ENCODE peak calls at places on chromosomes 3 and 15, in five cellular contexts. F, J, N, P and B are unnamed samples.

GRCh38 chr15:82043130-82043673 is 2.6 kb downstream of the MEX3B start:
- DNase-seq in J (no peak), N (no peak), F (no peak), P (no peak), B (no peak)

GRCh38 chr3:156811092-156811862 is 14.9 kb upstream of the LEKR1 start:
- DNase-seq in F (no peak), P (peak; percentile 39), N (peak; percentile 46), J (no peak), B (no peak)

GRCh38 chr3:194556086-194557056 is 69.6 kb upstream of the ATP13A3 start:
- DNase-seq in N (peak; percentile 28), F (no peak), P (peak; percentile 28), J (no peak), B (no peak)

GRCh38 chr3:31425401-31425800 is 107.3 kb upstream of the STT3B start:
- DNase-seq in N (no peak), F (no peak), P (no peak), J (no peak), B (no peak)

GRCh38 chr3:111808439-111808838 is 50.6 kb upstream of the PHLDB2 start:
- DNase-seq in N (peak; percentile 38), J (no peak), P (no peak), F (no peak), B (no peak)

GRCh38 chr3:152245498-152246175 is 23.1 kb upstream of the MBNL1 start:
- DNase-seq in N (no peak), P (no peak), J (no peak), F (no peak), B (no peak)

GRCh38 chr15:51726302-51727073 is 11.0 kb downstream of the LYSMD2 start:
- DNase-seq in F (no peak), P (no peak), J (no peak), N (peak; percentile 80), B (no peak)

GRCh38 chr15:22895465-22896190 is 57.2 kb downstream of the NIPA2 start:
- DNase-seq in P (no peak), F (no peak), J (no peak), N (no peak), B (no peak)

GRCh38 chr3:30319713-30320112 is 286.7 kb upstream of the TGFBR2 start:
- DNase-seq in J (no peak), P (peak; percentile 43), N (peak; percentile 63), F (no peak), B (no peak)

DNA sequence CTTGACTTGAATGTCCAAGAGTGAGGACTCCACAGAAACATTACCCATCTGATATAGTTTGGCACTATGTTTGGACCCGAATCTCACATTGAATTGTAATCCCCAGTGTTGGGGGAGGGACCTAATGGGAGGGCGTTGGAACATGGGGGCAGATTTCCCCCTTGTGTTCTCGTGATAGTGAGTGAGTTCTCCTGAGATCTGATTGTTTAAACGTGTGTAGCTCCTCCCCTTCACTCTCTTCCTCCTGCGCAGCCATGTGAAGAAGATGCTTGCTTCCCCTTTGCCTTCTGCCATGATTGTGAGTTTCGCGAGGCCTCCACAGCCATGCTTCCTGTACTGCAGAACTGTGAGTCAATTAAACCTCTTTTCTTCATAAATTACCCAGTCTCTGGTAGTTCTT is 273.9 kb upstream of the TBC1D5 start:
- DNase-seq in N (no peak), J (no peak), F (no peak), P (no peak), B (no peak)
- TF ChIP-seq CTCF in N (no peak), J (no peak), F (no peak), P (no peak), B (no peak)

DNA sequence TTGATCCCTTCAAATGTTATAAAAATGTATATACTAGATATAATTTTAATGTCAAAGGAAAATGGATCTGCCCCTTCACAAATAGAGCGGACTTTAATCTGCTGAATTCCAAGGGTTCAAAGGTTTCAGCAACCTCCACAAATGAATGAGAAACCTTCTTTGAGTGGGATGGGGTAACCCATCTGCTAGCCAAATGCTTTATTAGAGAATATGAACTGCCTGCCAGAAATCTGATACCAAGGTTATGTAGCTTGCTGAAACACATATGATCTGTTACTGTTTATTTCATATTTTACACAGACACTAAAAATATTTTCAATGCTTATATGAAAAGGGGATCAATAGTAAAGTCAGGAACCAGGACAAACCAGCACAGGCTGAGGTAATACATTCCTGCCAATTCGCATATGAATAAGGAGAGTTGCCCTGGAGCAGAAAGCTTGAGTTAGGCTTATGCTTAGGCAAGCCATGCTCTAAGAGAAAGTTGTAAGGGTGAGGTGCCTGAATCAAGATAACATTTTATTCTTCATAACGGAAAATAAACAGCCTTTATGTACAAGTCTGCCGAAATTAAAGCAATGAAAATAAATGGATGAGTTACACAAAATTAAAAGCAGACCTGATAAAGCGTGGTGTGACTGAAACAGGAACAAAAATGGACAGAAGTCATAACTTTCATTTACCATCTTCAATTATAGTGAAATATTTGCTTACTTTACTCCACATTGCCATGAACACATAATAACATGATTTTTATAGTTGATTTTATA is 26.5 kb downstream of the PLOD2 start:
- DNase-seq in P (no peak), N (no peak), J (no peak), F (no peak), B (no peak)
- H3K27ac ChIP-seq in P (no peak overlapping the region), N (peak overlapping the region; percentile 57), J (no peak overlapping the region), F (no peak overlapping the region), B (no peak overlapping the region)

DNA sequence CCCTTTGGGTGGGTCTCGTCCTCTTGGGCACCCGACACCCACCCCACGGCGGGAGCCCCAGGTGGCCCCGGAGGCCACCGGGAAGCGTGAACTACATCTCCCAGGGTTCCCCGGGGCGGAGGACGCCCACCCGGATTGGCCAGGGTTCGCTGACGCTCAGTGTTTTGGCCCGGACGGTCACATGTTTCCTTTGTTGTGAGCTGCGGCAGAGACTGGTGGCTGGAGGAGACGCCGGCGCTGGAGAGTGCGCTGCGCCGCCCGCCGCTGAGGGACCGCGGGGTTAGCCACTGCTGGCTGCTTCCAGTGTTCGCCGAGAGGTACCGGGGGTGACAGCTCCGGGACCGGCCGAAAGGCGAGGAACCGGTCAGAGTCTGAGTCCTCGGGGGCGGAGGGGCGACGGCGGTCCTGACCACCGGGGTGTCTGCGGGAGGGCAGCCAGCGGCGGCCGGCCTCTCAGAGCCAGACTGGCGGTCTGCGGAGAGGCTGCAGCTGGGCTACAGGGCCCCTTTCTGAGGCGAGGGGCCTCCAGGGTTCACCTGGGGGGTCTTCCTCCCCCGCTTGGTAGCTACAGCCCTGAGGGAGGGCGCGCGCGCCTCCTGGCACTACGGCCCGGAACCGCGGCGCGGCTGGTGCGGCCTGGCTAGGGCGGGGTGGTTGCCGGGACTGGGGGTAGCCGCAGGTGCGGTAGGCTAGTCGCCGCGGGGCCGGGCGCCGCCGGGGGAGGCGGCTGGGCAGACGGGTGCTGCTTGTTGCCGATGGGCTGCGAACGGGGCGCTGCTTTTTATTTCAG is at the start of gene KLHL24:
- DNase-seq in J (peak; percentile 96), F (peak; percentile 98), N (peak; percentile 96), P (peak; percentile 99), B (peak; percentile 98)
- TF ChIP-seq CTCF in J (no peak), F (peak; percentile 9), N (no peak), P (peak; percentile 14), B (no peak)

GRCh38 chr15:75452968-75453702 is 1.6 kb upstream of the SIN3A start:
- DNase-seq in J (peak; percentile 59), F (peak; percentile 92), N (peak; percentile 21), P (peak; percentile 59), B (peak; percentile 48)

GRCh38 chr15:75453703-75454470 is 2.4 kb upstream of the SIN3A start:
- DNase-seq in P (peak; percentile 99), F (peak; percentile 99), J (peak; percentile 99), N (peak; percentile 100), B (peak; percentile 97)

GRCh38 chr15:75455424-75455981 is 4.0 kb upstream of the SIN3A start:
- DNase-seq in J (peak; percentile 92), P (peak; percentile 81), N (peak; percentile 85), F (peak; percentile 98), B (peak; percentile 84)

GRCh38 chr15:75455982-75456531 is 4.6 kb upstream of the SIN3A start:
- DNase-seq in F (no peak), N (peak; percentile 49), P (peak; percentile 43), J (peak; percentile 64), B (no peak)

DNA sequence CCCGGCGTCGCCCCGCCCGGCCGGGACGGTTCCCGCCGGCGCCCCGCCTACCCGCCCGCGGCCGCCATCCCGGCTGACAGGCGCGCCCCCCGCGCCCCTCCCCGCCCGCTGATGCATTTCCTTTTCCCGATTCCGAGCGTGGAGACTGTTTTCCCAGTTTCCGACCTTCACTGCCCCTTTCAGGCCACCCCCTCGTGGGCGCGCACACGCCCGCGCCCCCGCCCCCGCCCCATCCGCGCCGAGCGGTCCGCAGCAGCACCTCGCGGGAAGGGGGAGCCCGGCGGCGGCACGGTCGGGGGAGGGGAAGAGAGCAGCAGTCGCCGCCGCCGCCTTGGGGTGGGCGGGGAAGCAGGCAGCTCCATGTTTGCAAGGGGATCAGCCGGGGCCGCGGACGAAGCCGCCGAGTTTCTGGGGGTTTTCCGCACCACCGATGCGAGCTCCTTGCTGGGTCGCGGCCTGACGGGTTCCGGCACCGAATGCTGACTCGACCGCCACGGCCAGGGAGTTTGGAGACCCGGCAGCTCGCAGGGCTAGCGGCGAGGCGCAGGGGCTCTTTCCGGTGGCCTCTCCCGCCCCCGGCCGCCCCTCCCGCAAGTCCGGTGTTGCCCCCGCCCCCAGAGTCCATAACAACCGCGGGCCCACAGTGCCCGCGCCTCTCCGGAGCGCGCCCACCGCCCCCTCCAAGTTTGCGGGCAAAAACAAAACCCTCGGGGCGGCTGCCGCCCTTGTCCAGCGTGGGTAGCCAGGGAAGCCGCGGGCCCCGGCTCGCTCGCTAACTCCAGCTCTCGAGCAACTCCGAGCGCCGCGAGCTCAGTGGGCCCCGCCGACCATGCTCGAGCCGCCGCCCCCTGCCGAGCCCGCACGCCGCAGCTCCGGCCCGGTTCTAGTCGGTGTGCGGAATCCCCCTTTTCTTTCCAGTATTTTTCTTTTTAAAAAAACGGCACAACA is 3.3 kb upstream of the SIN3A start:
- DNase-seq in N (no peak), P (peak; percentile 62), F (peak; percentile 94), J (peak; percentile 72), B (no peak)
- H3K27ac ChIP-seq in N (peak overlapping the region; percentile 93), P (peak overlapping the region; percentile 98), F (peak overlapping the region; percentile 99), J (peak overlapping the region; percentile 93), B (peak overlapping the region; percentile 98)

DNA sequence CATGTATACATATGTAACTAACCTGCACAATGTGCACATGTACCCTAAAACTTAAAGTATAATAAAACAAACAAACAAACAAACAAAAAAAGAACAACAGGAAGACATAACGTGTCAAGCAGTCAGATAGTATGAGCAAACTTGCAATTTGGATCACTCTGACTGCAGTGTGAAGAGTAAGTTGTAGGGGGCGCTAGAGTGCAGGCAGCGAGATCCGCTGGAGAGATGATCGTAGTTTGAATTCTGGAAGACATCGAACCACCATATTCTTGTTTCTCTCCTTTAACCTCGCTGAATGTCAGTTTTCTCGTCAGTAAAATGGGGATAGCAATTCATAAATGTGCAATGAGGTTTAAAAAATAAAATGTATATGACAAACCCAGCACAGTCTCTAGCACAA is 165.2 kb upstream of the LMCD1 start:
- DNase-seq in P (no peak), N (no peak), F (no peak), J (no peak), B (no peak)
- TF ChIP-seq CTCF in P (no peak), N (peak; percentile 25), F (no peak), J (no peak), B (peak; percentile 18)